ENCODE peak calls at places on chromosomes 1 and 21, in nine cellular contexts. One of them, this sample, is unnamed.

GRCh38 chr1:54927475-54928240 is 40.7 kb upstream of the DHCR24 start:
- DNase-seq in GM04504: no peak
- DNase-seq in colonic mucosa: no peak
- DNase-seq in prostate gland: peak; percentile 69
- DNase-seq in globus pallidus: no peak
- DNase-seq in pancreas: no peak
- DNase-seq in esophagus squamous epithelium: no peak
- DNase-seq in anterior cingulate cortex: no peak
- DNase-seq in Right ventricle myocardium superior: no peak
- DNase-seq in this sample: no peak

GRCh38 chr1:23448846-23449245 is 24.3 kb upstream of the TCEA3 start:
- DNase-seq in Right ventricle myocardium superior: no peak
- DNase-seq in anterior cingulate cortex: no peak
- DNase-seq in esophagus squamous epithelium: no peak
- DNase-seq in prostate gland: no peak
- DNase-seq in colonic mucosa: no peak
- DNase-seq in pancreas: no peak
- DNase-seq in globus pallidus: no peak
- DNase-seq in GM04504: no peak
- DNase-seq in this sample: no peak

GRCh38 chr1:6867688-6868370 is 82.6 kb downstream of the CAMTA1 start:
- DNase-seq in anterior cingulate cortex: no peak
- DNase-seq in colonic mucosa: no peak
- DNase-seq in esophagus squamous epithelium: no peak
- DNase-seq in Right ventricle myocardium superior: no peak
- DNase-seq in GM04504: no peak
- DNase-seq in pancreas: no peak
- DNase-seq in globus pallidus: no peak
- DNase-seq in prostate gland: no peak
- DNase-seq in this sample: no peak

GRCh38 chr1:145828368-145829016 is 4.5 kb downstream of the POLR3C start:
- DNase-seq in pancreas: no peak
- DNase-seq in esophagus squamous epithelium: no peak
- DNase-seq in GM04504: no peak
- DNase-seq in colonic mucosa: no peak
- DNase-seq in globus pallidus: no peak
- DNase-seq in anterior cingulate cortex: no peak
- DNase-seq in Right ventricle myocardium superior: no peak
- DNase-seq in prostate gland: no peak
- DNase-seq in this sample: no peak

GRCh38 chr1:165153182-165153581 is 203.3 kb downstream of the LMX1A start:
- DNase-seq in anterior cingulate cortex: no peak
- DNase-seq in colonic mucosa: no peak
- DNase-seq in Right ventricle myocardium superior: no peak
- DNase-seq in globus pallidus: no peak
- DNase-seq in esophagus squamous epithelium: no peak
- DNase-seq in prostate gland: no peak
- DNase-seq in GM04504: no peak
- DNase-seq in pancreas: no peak
- DNase-seq in this sample: no peak

GRCh38 chr1:198259336-198260109 is 102.7 kb downstream of the NEK7 start:
- DNase-seq in esophagus squamous epithelium: no peak
- DNase-seq in globus pallidus: no peak
- DNase-seq in prostate gland: no peak
- DNase-seq in anterior cingulate cortex: no peak
- DNase-seq in Right ventricle myocardium superior: no peak
- DNase-seq in pancreas: no peak
- DNase-seq in GM04504: no peak
- DNase-seq in colonic mucosa: no peak
- DNase-seq in this sample: no peak

GRCh38 chr1:6392081-6392879 is 1.3 kb downstream of the ACOT7 start:
- DNase-seq in pancreas: no peak
- DNase-seq in colonic mucosa: peak; percentile 55
- DNase-seq in GM04504: no peak
- DNase-seq in prostate gland: no peak
- DNase-seq in esophagus squamous epithelium: no peak
- DNase-seq in anterior cingulate cortex: peak; percentile 33
- DNase-seq in globus pallidus: no peak
- DNase-seq in Right ventricle myocardium superior: no peak
- DNase-seq in this sample: no peak

GRCh38 chr1:231970684-231971083 is 344.1 kb downstream of the DISC1 start:
- DNase-seq in globus pallidus: no peak
- DNase-seq in prostate gland: no peak
- DNase-seq in pancreas: no peak
- DNase-seq in colonic mucosa: no peak
- DNase-seq in esophagus squamous epithelium: no peak
- DNase-seq in GM04504: no peak
- DNase-seq in Right ventricle myocardium superior: no peak
- DNase-seq in anterior cingulate cortex: no peak
- DNase-seq in this sample: no peak

GRCh38 chr21:42102063-42102462 is 30.9 kb downstream of the UMODL1 start:
- DNase-seq in globus pallidus: no peak
- DNase-seq in esophagus squamous epithelium: no peak
- DNase-seq in colonic mucosa: peak; percentile 38
- DNase-seq in pancreas: no peak
- DNase-seq in GM04504: no peak
- DNase-seq in prostate gland: no peak
- DNase-seq in anterior cingulate cortex: no peak
- DNase-seq in Right ventricle myocardium superior: no peak
- DNase-seq in this sample: no peak

GRCh38 chr1:161998811-161999210 is 24.9 kb downstream of the OLFML2B start:
- DNase-seq in esophagus squamous epithelium: no peak
- DNase-seq in anterior cingulate cortex: no peak
- DNase-seq in colonic mucosa: no peak
- DNase-seq in prostate gland: no peak
- DNase-seq in GM04504: no peak
- DNase-seq in pancreas: no peak
- DNase-seq in globus pallidus: no peak
- DNase-seq in Right ventricle myocardium superior: no peak
- DNase-seq in this sample: no peak

This sample was measured in SW 1271.